ENCODE peak calls at places on chromosomes 16 and 17, in six cellular contexts. One of them, this sample, is unnamed.

GRCh38 chr16:3305109-3306068 is at the start of the genes TIGD7 and ZNF75A:
- DNase-seq in DMS 273 treated with DMSO at 0.1 percent for 48 hours: peak
- DNase-seq in fibroblast of the conjunctiva: peak
- DNase-seq in RPMI7951: peak
- DNase-seq in SK-N-SH: peak
- DNase-seq in smooth muscle cell of the brain vasculature: peak
- DNase-seq in this sample: peak

GRCh38 chr17:21375757-21376584 is at the start of gene KCNJ12:
- DNase-seq in DMS 273 treated with DMSO at 0.1 percent for 48 hours: no peak
- DNase-seq in fibroblast of the conjunctiva: no peak
- DNase-seq in RPMI7951: no peak
- DNase-seq in SK-N-SH: peak
- DNase-seq in smooth muscle cell of the brain vasculature: no peak
- DNase-seq in this sample: peak

GRCh38 chr17:3575506-3575905 is 17.9 kb upstream of the TRPV3 start:
- DNase-seq in DMS 273 treated with DMSO at 0.1 percent for 48 hours: no peak
- DNase-seq in fibroblast of the conjunctiva: no peak
- DNase-seq in RPMI7951: peak
- DNase-seq in SK-N-SH: no peak
- DNase-seq in smooth muscle cell of the brain vasculature: no peak
- DNase-seq in this sample: no peak

GRCh38 chr17:1882836-1883235 is 53.0 kb downstream of the RPA1 start:
- DNase-seq in DMS 273 treated with DMSO at 0.1 percent for 48 hours: no peak
- DNase-seq in fibroblast of the conjunctiva: peak
- DNase-seq in RPMI7951: peak
- DNase-seq in SK-N-SH: peak
- DNase-seq in smooth muscle cell of the brain vasculature: peak
- DNase-seq in this sample: no peak

GRCh38 chr16:4233431-4233830 is 8.4 kb downstream of the SRL start:
- DNase-seq in DMS 273 treated with DMSO at 0.1 percent for 48 hours: no peak
- DNase-seq in fibroblast of the conjunctiva: no peak
- DNase-seq in RPMI7951: no peak
- DNase-seq in SK-N-SH: no peak
- DNase-seq in smooth muscle cell of the brain vasculature: no peak
- DNase-seq in this sample: no peak

GRCh38 chr17:79832211-79833109 is 6.8 kb downstream of the CBX4 start:
- DNase-seq in DMS 273 treated with DMSO at 0.1 percent for 48 hours: no peak
- DNase-seq in fibroblast of the conjunctiva: no peak
- DNase-seq in RPMI7951: peak
- DNase-seq in SK-N-SH: peak
- DNase-seq in smooth muscle cell of the brain vasculature: no peak
- DNase-seq in this sample: peak

GRCh38 chr16:8962393-8963009 is 1.2 kb downstream of the USP7 start:
- DNase-seq in DMS 273 treated with DMSO at 0.1 percent for 48 hours: no peak
- DNase-seq in fibroblast of the conjunctiva: no peak
- DNase-seq in RPMI7951: no peak
- DNase-seq in SK-N-SH: peak
- DNase-seq in smooth muscle cell of the brain vasculature: no peak
- DNase-seq in this sample: no peak

GRCh38 chr17:52158450-52159042 is at the start of gene CA10:
- DNase-seq in DMS 273 treated with DMSO at 0.1 percent for 48 hours: no peak
- DNase-seq in fibroblast of the conjunctiva: no peak
- DNase-seq in RPMI7951: no peak
- DNase-seq in SK-N-SH: peak
- DNase-seq in smooth muscle cell of the brain vasculature: no peak
- DNase-seq in this sample: no peak

GRCh38 chr17:76925333-76925935 is 57.2 kb downstream of the MGAT5B start:
- DNase-seq in DMS 273 treated with DMSO at 0.1 percent for 48 hours: no peak
- DNase-seq in fibroblast of the conjunctiva: no peak
- DNase-seq in RPMI7951: no peak
- DNase-seq in SK-N-SH: peak
- DNase-seq in smooth muscle cell of the brain vasculature: no peak
- DNase-seq in this sample: no peak

GRCh38 chr16:50940275-50940854 is 198.5 kb downstream of the CYLD start:
- DNase-seq in DMS 273 treated with DMSO at 0.1 percent for 48 hours: peak
- DNase-seq in fibroblast of the conjunctiva: no peak
- DNase-seq in RPMI7951: no peak
- DNase-seq in SK-N-SH: no peak
- DNase-seq in smooth muscle cell of the brain vasculature: no peak
- DNase-seq in this sample: no peak

GRCh38 chr16:29876578-29877249 is 13.7 kb upstream of the CDIPT start:
- DNase-seq in DMS 273 treated with DMSO at 0.1 percent for 48 hours: no peak
- DNase-seq in fibroblast of the conjunctiva: no peak
- DNase-seq in RPMI7951: no peak
- DNase-seq in SK-N-SH: no peak
- DNase-seq in smooth muscle cell of the brain vasculature: no peak
- DNase-seq in this sample: no peak

GRCh38 chr16:18933501-18933900 is 7.3 kb upstream of the SMG1 start:
- DNase-seq in DMS 273 treated with DMSO at 0.1 percent for 48 hours: no peak
- DNase-seq in fibroblast of the conjunctiva: no peak
- DNase-seq in RPMI7951: no peak
- DNase-seq in SK-N-SH: no peak
- DNase-seq in smooth muscle cell of the brain vasculature: no peak
- DNase-seq in this sample: no peak

GRCh38 chr17:80872999-80873951 is 118.4 kb upstream of the CHMP6 start:
- DNase-seq in DMS 273 treated with DMSO at 0.1 percent for 48 hours: no peak
- DNase-seq in fibroblast of the conjunctiva: no peak
- DNase-seq in RPMI7951: peak
- DNase-seq in SK-N-SH: no peak
- DNase-seq in smooth muscle cell of the brain vasculature: no peak
- DNase-seq in this sample: peak

GRCh38 chr16:79212114-79212791 is 388.3 kb downstream of the MAF start:
- DNase-seq in DMS 273 treated with DMSO at 0.1 percent for 48 hours: no peak
- DNase-seq in fibroblast of the conjunctiva: no peak
- DNase-seq in RPMI7951: no peak
- DNase-seq in SK-N-SH: no peak
- DNase-seq in smooth muscle cell of the brain vasculature: no peak
- DNase-seq in this sample: no peak

This sample was measured in posterior vena cava.